ENCODE peak calls at places on chromosomes 5 and 9, in seven cellular contexts. U is H1, E is GM12892, D is HepG2, O is GM12878, J is K562, I is SK-N-SH. Z is an unnamed sample.
A peak's percentile ranks its signal among the peaks of the same experiment; 100 is the strongest.

GRCh38 chr9:91298304-91298703 is 63.4 kb downstream of the AUH start:
- DNase-seq in U (no peak), E (no peak), D (no peak), O (no peak), J (no peak), I (no peak), Z (no peak)

GRCh38 chr9:128714586-128715435 is 9.1 kb downstream of the ZDHHC12 start:
- DNase-seq in U (no peak), E (no peak), D (no peak), O (no peak), J (no peak), I (no peak), Z (no peak)

GRCh38 chr5:52560366-52560765 is 227.3 kb upstream of the ITGA1 start:
- DNase-seq in U (no peak), E (no peak), D (no peak), O (no peak), J (no peak), I (peak; percentile 11), Z (no peak)

GRCh38 chr9:94867281-94867841 is 140.9 kb downstream of the AOPEP start:
- DNase-seq in U (no peak), E (no peak), D (peak; percentile 89), O (no peak), J (peak; percentile 78), I (peak; percentile 17), Z (no peak)

GRCh38 chr9:95094002-95094401 is 223.5 kb downstream of the FANCC start:
- DNase-seq in U (no peak), E (no peak), D (no peak), O (no peak), J (no peak), I (no peak), Z (no peak)

GRCh38 chr9:114272739-114273431 is 50.0 kb upstream of the ORM1 start:
- DNase-seq in U (no peak), E (no peak), D (no peak), O (no peak), J (no peak), I (no peak), Z (no peak)

GRCh38 chr5:17918373-17919104 is 284.3 kb downstream of the TAF11L14 start:
- DNase-seq in U (peak; percentile 19), E (no peak), D (no peak), O (no peak), J (no peak), I (no peak), Z (no peak)

GRCh38 chr9:108850293-108850897 is 5.4 kb downstream of the ACTL7B start:
- DNase-seq in U (no peak), E (no peak), D (peak; percentile 44), O (no peak), J (peak; percentile 23), I (no peak), Z (no peak)

GRCh38 chr9:113593682-113594281 is 130.3 kb downstream of the RGS3 start:
- DNase-seq in U (peak; percentile 94), E (no peak), D (peak; percentile 85), O (no peak), J (peak; percentile 66), I (peak; percentile 94), Z (peak; percentile 66)

GRCh38 chr5:21709766-21710165 is 1143.4 kb downstream of the CDH12 start:
- DNase-seq in U (no peak), E (no peak), D (no peak), O (no peak), J (no peak), I (no peak), Z (no peak)

GRCh38 chr5:68239485-68239884 is 23.9 kb downstream of the PIK3R1 start:
- DNase-seq in U (no peak), E (peak; percentile 13), D (peak; percentile 94), O (no peak), J (peak; percentile 62), I (peak; percentile 72), Z (peak; percentile 22)

GRCh38 chr5:119439140-119439625 is 13.1 kb upstream of the HSD17B4 start:
- DNase-seq in U (no peak), E (no peak), D (peak; percentile 64), O (no peak), J (peak; percentile 32), I (no peak), Z (no peak)

GRCh38 chr5:126516133-126516532 is 78.9 kb downstream of the ALDH7A1 start:
- DNase-seq in U (no peak), E (no peak), D (no peak), O (no peak), J (no peak), I (peak; percentile 66), Z (no peak)

GRCh38 chr9:69120380-69121154 is 53.5 kb upstream of the TJP2 start:
- DNase-seq in U (peak; percentile 81), E (peak; percentile 43), D (peak; percentile 81), O (no peak), J (no peak), I (no peak), Z (peak; percentile 44)

GRCh38 chr5:93070938-93071337 is 510.1 kb downstream of the NR2F1-AS1 start:
- DNase-seq in U (no peak), E (no peak), D (no peak), O (no peak), J (no peak), I (no peak), Z (no peak)

GRCh38 chr5:1255081-1255561 is 29.9 kb downstream of the SLC6A18 start:
- DNase-seq in U (no peak), E (no peak), D (no peak), O (no peak), J (no peak), I (no peak), Z (no peak)

GRCh38 chr9:110650991-110651411 is 17.6 kb upstream of the MUSK start:
- DNase-seq in U (no peak), E (no peak), D (no peak), O (no peak), J (no peak), I (no peak), Z (no peak)

GRCh38 chr9:130137870-130138653 is 34.1 kb upstream of the NCS1 start:
- DNase-seq in U (peak; percentile 34), E (no peak), D (no peak), O (no peak), J (peak; percentile 88), I (no peak), Z (no peak)

GRCh38 chr5:94906750-94907149 is 288.3 kb downstream of the SLF1 start:
- DNase-seq in U (no peak), E (no peak), D (no peak), O (no peak), J (no peak), I (no peak), Z (no peak)

GRCh38 chr5:111983459-111983858 is 226.5 kb upstream of the NREP start:
- DNase-seq in U (no peak), E (no peak), D (no peak), O (no peak), J (no peak), I (no peak), Z (no peak)

GRCh38 chr5:68565427-68565826 is 349.9 kb downstream of the PIK3R1 start:
- DNase-seq in U (no peak), E (no peak), D (no peak), O (peak; percentile 55), J (no peak), I (no peak), Z (no peak)

GRCh38 chr5:72478276-72478675 is 28.9 kb downstream of the ZNF366 start:
- DNase-seq in U (no peak), E (no peak), D (no peak), O (no peak), J (no peak), I (no peak), Z (no peak)

GRCh38 chr5:72476721-72477120 is 30.5 kb downstream of the ZNF366 start:
- DNase-seq in U (no peak), E (no peak), D (no peak), O (peak; percentile 37), J (no peak), I (no peak), Z (no peak)

GRCh38 chr5:72477644-72478043 is 29.6 kb downstream of the ZNF366 start:
- DNase-seq in U (no peak), E (no peak), D (no peak), O (no peak), J (no peak), I (no peak), Z (no peak)

GRCh38 chr5:72477176-72477575 is 30.0 kb downstream of the ZNF366 start:
- DNase-seq in U (no peak), E (no peak), D (no peak), O (no peak), J (no peak), I (no peak), Z (no peak)

GRCh38 chr5:72478684-72479083 is 28.5 kb downstream of the ZNF366 start:
- DNase-seq in U (no peak), E (no peak), D (no peak), O (no peak), J (no peak), I (no peak), Z (no peak)
- TF ChIP-seq POLR2AphosphoS5 in U (no peak), E (no peak), D (no peak), O (no peak), J (no peak), I (no peak), Z (no peak)

DNA sequence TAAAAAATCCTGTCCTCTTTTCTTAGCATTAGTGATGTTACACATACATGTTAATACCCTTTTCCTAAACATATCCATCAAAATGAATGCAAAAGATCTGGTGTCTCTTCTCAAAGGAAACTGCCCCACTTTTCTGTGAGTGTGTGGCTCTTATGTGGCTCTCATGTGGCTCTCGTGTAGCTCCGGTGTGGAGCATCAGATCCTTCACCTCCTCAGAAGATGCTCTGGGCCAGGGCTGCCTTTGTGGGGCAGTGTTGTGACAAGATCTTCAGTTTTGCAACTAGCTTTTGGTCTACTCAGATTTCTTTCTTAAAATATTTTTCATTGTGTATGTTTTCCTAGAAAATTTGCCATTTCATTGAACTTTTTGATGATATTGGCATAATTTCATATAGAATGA is 19.3 kb downstream of the GARNL3 start:
- DNase-seq in U (no peak), E (no peak), D (no peak), O (no peak), J (peak; percentile 18), I (no peak), Z (no peak)
- TF ChIP-seq TAF1 in U (no peak), E (no peak), D (no peak), O (no peak), J (no peak), I (no peak), Z (no peak)

DNA sequence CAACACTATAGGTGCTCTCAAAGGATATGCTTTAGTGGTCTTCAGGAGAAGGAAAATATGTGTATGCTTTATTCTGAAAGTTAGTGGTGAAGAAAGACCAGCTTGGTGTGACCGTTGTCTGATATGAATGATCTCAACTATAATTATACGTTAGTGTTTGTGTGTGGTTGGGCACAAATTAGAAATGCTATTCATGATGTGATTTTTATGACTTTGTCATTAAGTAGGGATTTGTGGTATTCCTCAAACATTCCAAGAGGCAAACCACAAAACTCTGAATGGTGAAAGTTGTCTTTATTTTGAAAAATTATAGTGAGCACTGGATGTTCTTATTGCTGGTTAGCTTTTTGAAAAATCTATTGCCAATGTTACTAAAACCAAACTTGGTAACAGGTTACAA is 6.2 kb upstream of the F2R start:
- DNase-seq in U (no peak), E (no peak), D (no peak), O (no peak), J (no peak), I (no peak), Z (no peak)
- TF ChIP-seq POLR2AphosphoS5 in U (no peak), E (no peak), D (no peak), O (no peak), J (no peak), I (peak; percentile 58), Z (no peak)

DNA sequence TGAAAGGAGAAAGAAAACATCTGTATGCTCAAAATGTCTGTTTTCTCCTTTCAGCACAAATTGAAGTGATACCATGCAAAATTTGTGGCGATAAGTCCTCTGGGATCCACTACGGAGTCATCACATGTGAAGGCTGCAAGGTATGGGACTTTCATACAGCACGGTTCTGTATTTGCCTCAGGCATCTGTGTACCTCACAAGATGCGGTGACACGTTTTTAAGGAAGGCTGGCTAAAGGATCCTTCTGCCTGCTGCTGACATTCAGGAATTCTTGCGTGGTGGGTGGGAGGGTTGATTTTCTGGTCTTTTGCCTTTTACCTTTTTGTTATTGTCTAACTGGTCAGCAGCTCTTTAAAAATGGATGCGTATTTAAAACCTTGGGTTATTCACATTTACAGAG is 133.1 kb downstream of the RORB start:
- DNase-seq in U (no peak), E (no peak), D (no peak), O (no peak), J (no peak), I (no peak), Z (no peak)
- TF ChIP-seq TAF1 in U (no peak), E (no peak), D (no peak), O (no peak), J (no peak), I (no peak), Z (no peak)